ENCODE peak calls at places on chromosomes 12 and 14, in seven cellular contexts. One of them, this sample, is unnamed.

GRCh38 chr14:61811882-61812346 is 49.7 kb downstream of the SNAPC1 start:
- DNase-seq in GM12878: no peak
- DNase-seq in esophagus muscularis mucosa: no peak
- DNase-seq in CD8-positive, alpha-beta memory T cell: no peak
- DNase-seq in adrenal gland: no peak
- DNase-seq in Peyer's patch: no peak
- DNase-seq in CD4-positive, CD25-positive, alpha-beta regulatory T cell: no peak
- DNase-seq in this sample: no peak

GRCh38 chr12:40336573-40337199 is 111.9 kb downstream of the LRRK2 start:
- DNase-seq in GM12878: no peak
- DNase-seq in esophagus muscularis mucosa: no peak
- DNase-seq in CD8-positive, alpha-beta memory T cell: no peak
- DNase-seq in adrenal gland: no peak
- DNase-seq in Peyer's patch: no peak
- DNase-seq in CD4-positive, CD25-positive, alpha-beta regulatory T cell: no peak
- DNase-seq in this sample: no peak

GRCh38 chr12:102475355-102475754 is 5.0 kb downstream of the IGF1 start:
- DNase-seq in GM12878: no peak
- DNase-seq in esophagus muscularis mucosa: no peak
- DNase-seq in CD8-positive, alpha-beta memory T cell: no peak
- DNase-seq in adrenal gland: no peak
- DNase-seq in Peyer's patch: no peak
- DNase-seq in CD4-positive, CD25-positive, alpha-beta regulatory T cell: no peak
- DNase-seq in this sample: no peak

GRCh38 chr14:61515436-61516124 is 179.7 kb upstream of the HIF1A start:
- DNase-seq in GM12878: no peak
- DNase-seq in esophagus muscularis mucosa: no peak
- DNase-seq in CD8-positive, alpha-beta memory T cell: no peak
- DNase-seq in adrenal gland: no peak
- DNase-seq in Peyer's patch: no peak
- DNase-seq in CD4-positive, CD25-positive, alpha-beta regulatory T cell: no peak
- DNase-seq in this sample: no peak

GRCh38 chr12:54411398-54412241 is 7.4 kb downstream of the ITGA5 start:
- DNase-seq in GM12878: no peak
- DNase-seq in esophagus muscularis mucosa: peak; percentile 95
- DNase-seq in CD8-positive, alpha-beta memory T cell: peak; percentile 62
- DNase-seq in adrenal gland: peak; percentile 91
- DNase-seq in Peyer's patch: no peak
- DNase-seq in CD4-positive, CD25-positive, alpha-beta regulatory T cell: peak; percentile 78
- DNase-seq in this sample: peak; percentile 63

GRCh38 chr14:45070215-45070614 is 13.7 kb upstream of the PRPF39 start:
- DNase-seq in GM12878: no peak
- DNase-seq in esophagus muscularis mucosa: no peak
- DNase-seq in CD8-positive, alpha-beta memory T cell: no peak
- DNase-seq in adrenal gland: no peak
- DNase-seq in Peyer's patch: no peak
- DNase-seq in CD4-positive, CD25-positive, alpha-beta regulatory T cell: no peak
- DNase-seq in this sample: no peak

GRCh38 chr14:35949933-35950332 is 123.8 kb downstream of the BRMS1L start:
- DNase-seq in GM12878: no peak
- DNase-seq in esophagus muscularis mucosa: no peak
- DNase-seq in CD8-positive, alpha-beta memory T cell: no peak
- DNase-seq in adrenal gland: no peak
- DNase-seq in Peyer's patch: no peak
- DNase-seq in CD4-positive, CD25-positive, alpha-beta regulatory T cell: no peak
- DNase-seq in this sample: no peak

GRCh38 chr12:114671664-114672476 is 12.1 kb downstream of the TBX3 start:
- DNase-seq in GM12878: no peak
- DNase-seq in esophagus muscularis mucosa: no peak
- DNase-seq in CD8-positive, alpha-beta memory T cell: no peak
- DNase-seq in adrenal gland: peak; percentile 85
- DNase-seq in Peyer's patch: no peak
- DNase-seq in CD4-positive, CD25-positive, alpha-beta regulatory T cell: no peak
- DNase-seq in this sample: no peak

GRCh38 chr12:29026419-29026818 is 122.7 kb upstream of the FAR2 start:
- DNase-seq in GM12878: no peak
- DNase-seq in esophagus muscularis mucosa: no peak
- DNase-seq in CD8-positive, alpha-beta memory T cell: no peak
- DNase-seq in adrenal gland: no peak
- DNase-seq in Peyer's patch: no peak
- DNase-seq in CD4-positive, CD25-positive, alpha-beta regulatory T cell: no peak
- DNase-seq in this sample: no peak

GRCh38 chr12:79439179-79439825 is 251.5 kb downstream of the PAWR start:
- DNase-seq in GM12878: no peak
- DNase-seq in esophagus muscularis mucosa: no peak
- DNase-seq in CD8-positive, alpha-beta memory T cell: no peak
- DNase-seq in adrenal gland: no peak
- DNase-seq in Peyer's patch: no peak
- DNase-seq in CD4-positive, CD25-positive, alpha-beta regulatory T cell: no peak
- DNase-seq in this sample: no peak

GRCh38 chr14:53955671-53956426 is 776 bp downstream of the BMP4 start:
- DNase-seq in GM12878: no peak
- DNase-seq in esophagus muscularis mucosa: no peak
- DNase-seq in CD8-positive, alpha-beta memory T cell: no peak
- DNase-seq in adrenal gland: peak; percentile 75
- DNase-seq in Peyer's patch: no peak
- DNase-seq in CD4-positive, CD25-positive, alpha-beta regulatory T cell: peak; percentile 10
- DNase-seq in this sample: no peak

GRCh38 chr12:132474237-132474741 is 15.7 kb upstream of the FBRSL1 start:
- DNase-seq in GM12878: no peak
- DNase-seq in esophagus muscularis mucosa: no peak
- DNase-seq in CD8-positive, alpha-beta memory T cell: peak; percentile 31
- DNase-seq in adrenal gland: no peak
- DNase-seq in Peyer's patch: no peak
- DNase-seq in CD4-positive, CD25-positive, alpha-beta regulatory T cell: peak; percentile 33
- DNase-seq in this sample: no peak

GRCh38 chr12:56987551-56988053 is 18.7 kb downstream of the ZBTB39 start:
- DNase-seq in GM12878: no peak
- DNase-seq in esophagus muscularis mucosa: peak; percentile 94
- DNase-seq in CD8-positive, alpha-beta memory T cell: peak; percentile 63
- DNase-seq in adrenal gland: peak; percentile 91
- DNase-seq in Peyer's patch: peak; percentile 66
- DNase-seq in CD4-positive, CD25-positive, alpha-beta regulatory T cell: peak; percentile 69
- DNase-seq in this sample: peak; percentile 63

GRCh38 chr12:60230103-60230502 is 634.3 kb downstream of the SLC16A7 start:
- DNase-seq in GM12878: no peak
- DNase-seq in esophagus muscularis mucosa: no peak
- DNase-seq in CD8-positive, alpha-beta memory T cell: no peak
- DNase-seq in adrenal gland: no peak
- DNase-seq in Peyer's patch: no peak
- DNase-seq in CD4-positive, CD25-positive, alpha-beta regulatory T cell: no peak
- DNase-seq in this sample: no peak

GRCh38 chr12:5434647-5434968 is 2.7 kb downstream of the NTF3 start:
- DNase-seq in GM12878: no peak
- DNase-seq in esophagus muscularis mucosa: peak; percentile 60
- DNase-seq in CD8-positive, alpha-beta memory T cell: no peak
- DNase-seq in adrenal gland: no peak
- DNase-seq in Peyer's patch: no peak
- DNase-seq in CD4-positive, CD25-positive, alpha-beta regulatory T cell: no peak
- DNase-seq in this sample: no peak

GRCh38 chr14:92680781-92681650 is 67.4 kb downstream of the LGMN start:
- DNase-seq in GM12878: no peak
- DNase-seq in esophagus muscularis mucosa: no peak
- DNase-seq in CD8-positive, alpha-beta memory T cell: peak; percentile 77
- DNase-seq in adrenal gland: peak; percentile 83
- DNase-seq in Peyer's patch: peak; percentile 74
- DNase-seq in CD4-positive, CD25-positive, alpha-beta regulatory T cell: peak; percentile 78
- DNase-seq in this sample: peak; percentile 79

GRCh38 chr14:100473249-100473648 is 114.0 kb downstream of the BEGAIN start:
- DNase-seq in GM12878: no peak
- DNase-seq in esophagus muscularis mucosa: no peak
- DNase-seq in CD8-positive, alpha-beta memory T cell: no peak
- DNase-seq in adrenal gland: no peak
- DNase-seq in Peyer's patch: no peak
- DNase-seq in CD4-positive, CD25-positive, alpha-beta regulatory T cell: no peak
- DNase-seq in this sample: no peak

GRCh38 chr12:14514946-14515345 is 52.7 kb downstream of the PLBD1 start:
- DNase-seq in GM12878: no peak
- DNase-seq in esophagus muscularis mucosa: no peak
- DNase-seq in CD8-positive, alpha-beta memory T cell: no peak
- DNase-seq in adrenal gland: no peak
- DNase-seq in Peyer's patch: no peak
- DNase-seq in CD4-positive, CD25-positive, alpha-beta regulatory T cell: no peak
- DNase-seq in this sample: no peak

GRCh38 chr14:70716958-70717357 is 75.2 kb downstream of the TTC9 start:
- DNase-seq in GM12878: no peak
- DNase-seq in esophagus muscularis mucosa: no peak
- DNase-seq in CD8-positive, alpha-beta memory T cell: no peak
- DNase-seq in adrenal gland: no peak
- DNase-seq in Peyer's patch: no peak
- DNase-seq in CD4-positive, CD25-positive, alpha-beta regulatory T cell: no peak
- DNase-seq in this sample: no peak

GRCh38 chr12:90102957-90103652 is 394.5 kb upstream of the ATP2B1 start:
- DNase-seq in GM12878: peak; percentile 24
- DNase-seq in esophagus muscularis mucosa: no peak
- DNase-seq in CD8-positive, alpha-beta memory T cell: peak; percentile 33
- DNase-seq in adrenal gland: peak; percentile 22
- DNase-seq in Peyer's patch: peak; percentile 20
- DNase-seq in CD4-positive, CD25-positive, alpha-beta regulatory T cell: peak; percentile 49
- DNase-seq in this sample: no peak

GRCh38 chr12:65858831-65859230 is 34.5 kb downstream of the HMGA2 start:
- DNase-seq in GM12878: no peak
- DNase-seq in esophagus muscularis mucosa: no peak
- DNase-seq in CD8-positive, alpha-beta memory T cell: no peak
- DNase-seq in adrenal gland: no peak
- DNase-seq in Peyer's patch: no peak
- DNase-seq in CD4-positive, CD25-positive, alpha-beta regulatory T cell: no peak
- DNase-seq in this sample: no peak

GRCh38 chr14:77273796-77274195 is 2.8 kb upstream of the NGB start:
- DNase-seq in GM12878: no peak
- DNase-seq in esophagus muscularis mucosa: no peak
- DNase-seq in CD8-positive, alpha-beta memory T cell: no peak
- DNase-seq in adrenal gland: no peak
- DNase-seq in Peyer's patch: no peak
- DNase-seq in CD4-positive, CD25-positive, alpha-beta regulatory T cell: no peak
- DNase-seq in this sample: no peak

GRCh38 chr12:100987552-100988277 is 193.1 kb downstream of the ANO4 start:
- DNase-seq in GM12878: peak; percentile 83
- DNase-seq in esophagus muscularis mucosa: no peak
- DNase-seq in CD8-positive, alpha-beta memory T cell: no peak
- DNase-seq in adrenal gland: peak; percentile 46
- DNase-seq in Peyer's patch: no peak
- DNase-seq in CD4-positive, CD25-positive, alpha-beta regulatory T cell: peak; percentile 0
- DNase-seq in this sample: no peak

GRCh38 chr12:95838125-95838524 is 20.6 kb upstream of the SNRPF start:
- DNase-seq in GM12878: no peak
- DNase-seq in esophagus muscularis mucosa: no peak
- DNase-seq in CD8-positive, alpha-beta memory T cell: no peak
- DNase-seq in adrenal gland: no peak
- DNase-seq in Peyer's patch: no peak
- DNase-seq in CD4-positive, CD25-positive, alpha-beta regulatory T cell: no peak
- DNase-seq in this sample: no peak

GRCh38 chr14:103740991-103741689 is 25.5 kb downstream of the ZFYVE21 start:
- DNase-seq in GM12878: no peak
- DNase-seq in esophagus muscularis mucosa: no peak
- DNase-seq in CD8-positive, alpha-beta memory T cell: no peak
- DNase-seq in adrenal gland: peak; percentile 22
- DNase-seq in Peyer's patch: no peak
- DNase-seq in CD4-positive, CD25-positive, alpha-beta regulatory T cell: no peak
- DNase-seq in this sample: no peak

GRCh38 chr14:84272290-84272721 is 1257.6 kb upstream of the FLRT2 start:
- DNase-seq in GM12878: no peak
- DNase-seq in esophagus muscularis mucosa: no peak
- DNase-seq in CD8-positive, alpha-beta memory T cell: no peak
- DNase-seq in adrenal gland: no peak
- DNase-seq in Peyer's patch: no peak
- DNase-seq in CD4-positive, CD25-positive, alpha-beta regulatory T cell: no peak
- DNase-seq in this sample: no peak

GRCh38 chr12:27048822-27049752 is 26.7 kb downstream of the MED21 start:
- DNase-seq in GM12878: no peak
- DNase-seq in esophagus muscularis mucosa: no peak
- DNase-seq in CD8-positive, alpha-beta memory T cell: no peak
- DNase-seq in adrenal gland: no peak
- DNase-seq in Peyer's patch: no peak
- DNase-seq in CD4-positive, CD25-positive, alpha-beta regulatory T cell: no peak
- DNase-seq in this sample: no peak

GRCh38 chr12:45148017-45148416 is 67.9 kb upstream of the ANO6 start:
- DNase-seq in GM12878: no peak
- DNase-seq in esophagus muscularis mucosa: no peak
- DNase-seq in CD8-positive, alpha-beta memory T cell: no peak
- DNase-seq in adrenal gland: no peak
- DNase-seq in Peyer's patch: no peak
- DNase-seq in CD4-positive, CD25-positive, alpha-beta regulatory T cell: no peak
- DNase-seq in this sample: no peak
- H3K27ac ChIP-seq in GM12878: no peak overlapping the region
- H3K27ac ChIP-seq in esophagus muscularis mucosa: no peak overlapping the region
- H3K27ac ChIP-seq in CD8-positive, alpha-beta memory T cell: no peak overlapping the region
- H3K27ac ChIP-seq in adrenal gland: no peak overlapping the region
- H3K27ac ChIP-seq in Peyer's patch: no peak overlapping the region
- H3K27ac ChIP-seq in CD4-positive, CD25-positive, alpha-beta regulatory T cell: no peak overlapping the region
- H3K27ac ChIP-seq in this sample: no peak overlapping the region

DNA sequence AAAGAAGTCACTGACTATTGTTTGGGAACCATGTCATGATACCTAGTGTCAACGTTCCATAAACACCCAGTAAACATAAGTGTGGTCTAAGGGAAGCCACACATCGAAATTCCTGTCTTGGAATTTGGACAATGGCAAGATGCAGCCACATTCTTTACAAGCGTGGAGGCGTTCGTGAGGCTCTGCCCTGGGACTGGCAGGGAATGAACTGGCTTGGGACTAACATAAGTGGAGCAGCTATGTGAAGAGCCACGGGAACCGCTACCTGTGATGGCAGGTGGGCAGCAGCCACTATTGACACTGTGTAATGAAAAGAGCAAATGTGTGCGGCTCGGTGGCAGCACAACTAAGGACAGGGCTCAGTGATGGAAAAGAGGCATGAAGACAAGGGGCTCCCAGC is 10.0 kb upstream of the NRIP2 start:
- DNase-seq in GM12878: no peak
- DNase-seq in esophagus muscularis mucosa: no peak
- DNase-seq in CD8-positive, alpha-beta memory T cell: no peak
- DNase-seq in adrenal gland: no peak
- DNase-seq in Peyer's patch: no peak
- DNase-seq in CD4-positive, CD25-positive, alpha-beta regulatory T cell: no peak
- DNase-seq in this sample: no peak
- H3K27ac ChIP-seq in GM12878: no peak overlapping the region
- H3K27ac ChIP-seq in esophagus muscularis mucosa: peak overlapping the region; percentile 3
- H3K27ac ChIP-seq in CD8-positive, alpha-beta memory T cell: no peak overlapping the region
- H3K27ac ChIP-seq in adrenal gland: peak overlapping the region; percentile 79
- H3K27ac ChIP-seq in Peyer's patch: no peak overlapping the region
- H3K27ac ChIP-seq in CD4-positive, CD25-positive, alpha-beta regulatory T cell: no peak overlapping the region
- H3K27ac ChIP-seq in this sample: no peak overlapping the region

GRCh38 chr12:112997506-112997905 is 19.2 kb downstream of the OAS2 start:
- DNase-seq in GM12878: no peak
- DNase-seq in esophagus muscularis mucosa: no peak
- DNase-seq in CD8-positive, alpha-beta memory T cell: no peak
- DNase-seq in adrenal gland: no peak
- DNase-seq in Peyer's patch: no peak
- DNase-seq in CD4-positive, CD25-positive, alpha-beta regulatory T cell: no peak
- DNase-seq in this sample: no peak
- H3K27ac ChIP-seq in GM12878: no peak overlapping the region
- H3K27ac ChIP-seq in esophagus muscularis mucosa: no peak overlapping the region
- H3K27ac ChIP-seq in CD8-positive, alpha-beta memory T cell: no peak overlapping the region
- H3K27ac ChIP-seq in adrenal gland: no peak overlapping the region
- H3K27ac ChIP-seq in Peyer's patch: no peak overlapping the region
- H3K27ac ChIP-seq in CD4-positive, CD25-positive, alpha-beta regulatory T cell: no peak overlapping the region
- H3K27ac ChIP-seq in this sample: no peak overlapping the region

DNA sequence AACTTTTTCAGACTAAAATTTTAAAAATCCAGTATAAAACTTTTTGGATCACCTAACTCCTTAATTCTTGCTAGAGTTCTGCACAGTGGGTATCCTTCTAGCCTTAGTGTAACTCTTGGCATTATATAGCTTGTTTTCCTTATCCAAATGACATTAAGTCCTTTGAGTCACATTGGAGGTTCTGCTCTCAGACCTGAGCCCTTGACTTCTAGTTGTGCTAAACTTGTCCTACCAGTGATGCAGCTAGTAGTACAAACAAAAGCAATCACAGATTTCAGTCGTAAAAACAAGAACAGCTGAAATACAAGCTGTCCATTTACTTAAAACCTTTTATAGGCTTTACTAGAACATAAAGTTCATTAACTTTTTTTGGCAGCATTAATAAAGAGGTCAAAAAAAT is 10.5 kb downstream of the ZBTB1 start:
- DNase-seq in GM12878: no peak
- DNase-seq in esophagus muscularis mucosa: no peak
- DNase-seq in CD8-positive, alpha-beta memory T cell: no peak
- DNase-seq in adrenal gland: no peak
- DNase-seq in Peyer's patch: no peak
- DNase-seq in CD4-positive, CD25-positive, alpha-beta regulatory T cell: no peak
- DNase-seq in this sample: no peak
- H3K27ac ChIP-seq in GM12878: no peak overlapping the region
- H3K27ac ChIP-seq in esophagus muscularis mucosa: no peak overlapping the region
- H3K27ac ChIP-seq in CD8-positive, alpha-beta memory T cell: no peak overlapping the region
- H3K27ac ChIP-seq in adrenal gland: no peak overlapping the region
- H3K27ac ChIP-seq in Peyer's patch: no peak overlapping the region
- H3K27ac ChIP-seq in CD4-positive, CD25-positive, alpha-beta regulatory T cell: no peak overlapping the region
- H3K27ac ChIP-seq in this sample: no peak overlapping the region

This sample was measured in CD4-positive, alpha-beta T cell.